ENCODE peak calls at places on chromosomes 13 and 19, in seven cellular contexts. W is heart right ventricle; Z is PC-3; Q is CD8-positive, alpha-beta memory T cell; L is AG04450; J is psoas muscle; D is CD8-positive, alpha-beta T cell. U is an unnamed sample.
A peak's percentile ranks its signal among the peaks of the same experiment; 100 is the strongest.

GRCh38 chr19:42290523-42291436 is 11.2 kb upstream of the PRR19 start:
- DNase-seq in W (no peak), Z (no peak), Q (peak; percentile 78), L (no peak), J (peak; percentile 59), D (peak; percentile 75), U (no peak)

GRCh38 chr13:50543767-50544166 is 299.7 kb downstream of the DLEU7 start:
- DNase-seq in W (no peak), Z (peak; percentile 48), Q (no peak), L (peak; percentile 77), J (peak; percentile 52), D (no peak), U (no peak)

GRCh38 chr19:38037151-38037611 is 130.2 kb downstream of the SIPA1L3 start:
- DNase-seq in W (no peak), Z (no peak), Q (no peak), L (no peak), J (no peak), D (no peak), U (no peak)

GRCh38 chr13:86758116-86758515 is 913.1 kb upstream of the SLITRK5 start:
- DNase-seq in W (no peak), Z (peak; percentile 52), Q (no peak), L (no peak), J (no peak), D (no peak), U (no peak)

GRCh38 chr13:39415403-39415802 is 187.6 kb downstream of the LHFPL6 start:
- DNase-seq in W (peak; percentile 60), Z (peak; percentile 44), Q (no peak), L (no peak), J (peak; percentile 70), D (no peak), U (peak; percentile 64)

GRCh38 chr13:21426238-21426637 is 32.9 kb downstream of the ZDHHC20 start:
- DNase-seq in W (no peak), Z (no peak), Q (no peak), L (no peak), J (no peak), D (no peak), U (no peak)

GRCh38 chr13:28623782-28624706 is 34.9 kb upstream of the POMP start:
- DNase-seq in W (no peak), Z (no peak), Q (no peak), L (no peak), J (no peak), D (no peak), U (no peak)

GRCh38 chr19:11168568-11168967 is 13.0 kb upstream of the SPC24 start:
- DNase-seq in W (no peak), Z (peak; percentile 99), Q (no peak), L (peak; percentile 69), J (no peak), D (no peak), U (no peak)

GRCh38 chr19:401836-402535 is 7.0 kb downstream of the C2CD4C start:
- DNase-seq in W (peak; percentile 6), Z (no peak), Q (peak; percentile 45), L (no peak), J (peak; percentile 47), D (no peak), U (no peak)

GRCh38 chr19:13846533-13847032 is 30.4 kb upstream of the NANOS3 start:
- DNase-seq in W (peak; percentile 87), Z (peak; percentile 95), Q (peak; percentile 100), L (no peak), J (peak; percentile 90), D (peak; percentile 98), U (peak; percentile 95)

GRCh38 chr13:50608357-50608756 is 235.1 kb downstream of the DLEU7 start:
- DNase-seq in W (no peak), Z (no peak), Q (no peak), L (no peak), J (no peak), D (no peak), U (no peak)

GRCh38 chr19:1133471-1133929 is 29.7 kb downstream of the GPX4 start:
- DNase-seq in W (no peak), Z (no peak), Q (peak; percentile 93), L (no peak), J (no peak), D (peak; percentile 73), U (no peak)

GRCh38 chr13:37448072-37448471 is 150.5 kb downstream of the POSTN start:
- DNase-seq in W (no peak), Z (no peak), Q (no peak), L (no peak), J (no peak), D (no peak), U (no peak)

GRCh38 chr19:40321076-40321475 is 27.1 kb downstream of the C19orf47 start:
- DNase-seq in W (no peak), Z (no peak), Q (no peak), L (no peak), J (no peak), D (no peak), U (no peak)

GRCh38 chr13:26991508-26992181 is 180.0 kb downstream of the USP12 start:
- DNase-seq in W (no peak), Z (peak; percentile 53), Q (peak; percentile 8), L (no peak), J (no peak), D (no peak), U (no peak)

GRCh38 chr19:33724021-33724722 is 72.5 kb upstream of the KCTD15 start:
- DNase-seq in W (no peak), Z (no peak), Q (no peak), L (no peak), J (no peak), D (no peak), U (no peak)

GRCh38 chr13:51811920-51812328 is 8.0 kb upstream of the DHRS12 start:
- DNase-seq in W (no peak), Z (no peak), Q (no peak), L (no peak), J (no peak), D (no peak), U (no peak)

GRCh38 chr13:73146705-73147104 is 87.9 kb downstream of the KLF5 start:
- DNase-seq in W (no peak), Z (no peak), Q (no peak), L (no peak), J (no peak), D (no peak), U (no peak)

GRCh38 chr13:60623131-60623530 is 226.1 kb downstream of the TDRD3 start:
- DNase-seq in W (no peak), Z (no peak), Q (no peak), L (no peak), J (no peak), D (no peak), U (no peak)

GRCh38 chr19:18373892-18374629 is 11.9 kb upstream of the GDF15 start:
- DNase-seq in W (peak; percentile 85), Z (peak; percentile 90), Q (peak; percentile 73), L (peak; percentile 96), J (peak; percentile 97), D (peak; percentile 23), U (peak; percentile 95)
- H3K27ac ChIP-seq in W (peak overlapping the region; percentile 41), Z (peak overlapping the region; percentile 76), Q (peak overlapping the region; percentile 80), L (peak overlapping the region; percentile 96), J (peak overlapping the region; percentile 85), D (no peak overlapping the region), U (peak overlapping the region; percentile 62)

DNA sequence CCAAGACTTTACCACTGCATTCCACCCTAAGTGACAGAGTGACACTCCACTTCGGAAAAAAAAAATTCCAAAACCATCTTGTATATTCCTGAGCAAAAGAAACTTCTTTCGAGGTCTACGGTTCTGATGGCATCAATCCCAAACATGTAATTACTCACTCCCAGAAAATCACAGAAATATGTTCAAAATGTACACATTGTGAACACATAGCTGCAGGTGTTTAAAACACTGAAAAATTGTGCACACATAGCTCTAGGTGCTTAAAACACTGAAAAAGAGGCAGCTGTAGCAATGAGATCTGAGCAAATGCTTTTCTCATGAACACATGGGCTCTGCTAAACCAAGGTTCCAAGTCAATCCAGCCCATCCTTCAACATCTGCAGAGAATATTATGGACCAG is 14.0 kb upstream of the ZNF468 start:
- DNase-seq in W (no peak), Z (no peak), Q (no peak), L (no peak), J (no peak), D (no peak), U (no peak)
- H3K27ac ChIP-seq in W (no peak overlapping the region), Z (no peak overlapping the region), Q (no peak overlapping the region), L (no peak overlapping the region), J (no peak overlapping the region), D (no peak overlapping the region), U (no peak overlapping the region)

GRCh38 chr13:98018293-98018692 is 64.8 kb downstream of the IPO5 start:
- DNase-seq in W (no peak), Z (no peak), Q (no peak), L (no peak), J (no peak), D (no peak), U (no peak)

GRCh38 chr13:98019186-98019585 is 65.7 kb downstream of the IPO5 start:
- DNase-seq in W (no peak), Z (no peak), Q (no peak), L (no peak), J (no peak), D (no peak), U (no peak)

GRCh38 chr13:98020271-98020670 is 66.8 kb downstream of the IPO5 start:
- DNase-seq in W (no peak), Z (no peak), Q (no peak), L (no peak), J (no peak), D (no peak), U (no peak)

GRCh38 chr13:98013241-98013640 is 59.8 kb downstream of the IPO5 start:
- DNase-seq in W (no peak), Z (no peak), Q (no peak), L (no peak), J (no peak), D (no peak), U (no peak)

GRCh38 chr13:98014766-98015165 is 61.3 kb downstream of the IPO5 start:
- DNase-seq in W (no peak), Z (peak; percentile 39), Q (no peak), L (peak; percentile 64), J (no peak), D (no peak), U (no peak)
- H3K27ac ChIP-seq in W (no peak overlapping the region), Z (no peak overlapping the region), Q (no peak overlapping the region), L (peak overlapping the region; percentile 53), J (no peak overlapping the region), D (no peak overlapping the region), U (no peak overlapping the region)

GRCh38 chr13:53341144-53341510 is 312.5 kb downstream of the OLFM4 start:
- DNase-seq in W (no peak), Z (no peak), Q (no peak), L (no peak), J (no peak), D (no peak), U (no peak)

GRCh38 chr13:53342623-53343022 is 314.0 kb downstream of the OLFM4 start:
- DNase-seq in W (no peak), Z (no peak), Q (no peak), L (no peak), J (no peak), D (no peak), U (no peak)

GRCh38 chr13:53336441-53337160 is 308.0 kb downstream of the OLFM4 start:
- DNase-seq in W (no peak), Z (no peak), Q (no peak), L (no peak), J (no peak), D (no peak), U (no peak)

GRCh38 chr13:53340505-53341143 is 312.0 kb downstream of the OLFM4 start:
- DNase-seq in W (no peak), Z (no peak), Q (no peak), L (no peak), J (no peak), D (no peak), U (no peak)

DNA sequence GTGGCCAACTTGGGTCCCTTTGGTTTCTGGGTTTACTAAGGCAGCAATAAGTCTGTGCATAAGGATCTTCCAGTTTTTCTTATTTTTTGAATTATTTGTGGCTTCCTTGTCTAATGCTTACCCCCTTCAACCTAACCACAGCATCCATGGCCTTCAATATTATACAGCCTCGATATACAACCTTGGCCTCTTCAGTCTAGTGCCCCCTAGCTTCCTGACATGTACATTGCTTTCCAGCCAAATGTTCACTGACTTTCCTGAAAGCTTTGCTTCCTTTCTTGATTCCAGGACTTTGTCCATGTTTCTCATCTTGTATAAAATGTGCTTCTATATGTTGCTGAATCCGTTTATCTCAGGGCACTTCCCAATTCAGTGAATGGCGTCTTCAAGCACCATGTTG is 310.1 kb downstream of the OLFM4 start:
- DNase-seq in W (no peak), Z (no peak), Q (no peak), L (no peak), J (no peak), D (no peak), U (no peak)
- H3K27ac ChIP-seq in W (no peak overlapping the region), Z (no peak overlapping the region), Q (no peak overlapping the region), L (no peak overlapping the region), J (no peak overlapping the region), D (no peak overlapping the region), U (no peak overlapping the region)

U was measured in right atrium auricular region.